ENCODE peak calls at places on chromosomes 3 and 15, in five cellular contexts. D is astrocyte, H is neuronal stem cell, V is NT2/D1, J is HCT116. U is an unnamed sample.

GRCh38 chr15:92906563-92907081 is 6.5 kb downstream of the CHD2 start:
- DNase-seq in D (peak; percentile 67), V (no peak), H (no peak), J (peak; percentile 73), U (no peak)

GRCh38 chr15:82298520-82298919 is 35.9 kb downstream of the SAXO2 start:
- DNase-seq in V (no peak), J (no peak), D (peak; percentile 1), H (no peak), U (no peak)

GRCh38 chr3:111745786-111746185 is 113.3 kb upstream of the PHLDB2 start:
- DNase-seq in D (no peak), J (no peak), V (no peak), H (no peak), U (no peak)

GRCh38 chr3:50314342-50314741 is 8.2 kb downstream of the HYAL2 start:
- DNase-seq in H (no peak), V (no peak), D (no peak), J (no peak), U (no peak)

GRCh38 chr3:72047472-72047871 is 262.5 kb upstream of the PROK2 start:
- DNase-seq in J (no peak), V (no peak), D (no peak), H (no peak), U (no peak)

GRCh38 chr15:71651750-71652186 is 158.6 kb upstream of the NR2E3 start:
- DNase-seq in J (peak; percentile 39), V (peak; percentile 66), H (peak; percentile 9), D (peak; percentile 56), U (peak; percentile 6)

GRCh38 chr3:8519156-8519555 is 17.5 kb downstream of the LMCD1 start:
- DNase-seq in H (no peak), V (no peak), D (peak; percentile 92), J (no peak), U (no peak)

GRCh38 chr15:83837946-83838571 is 184.1 kb downstream of the ADAMTSL3 start:
- DNase-seq in V (peak; percentile 30), D (no peak), J (peak; percentile 51), H (peak; percentile 23), U (no peak)

GRCh38 chr3:184491011-184491576 is 70.5 kb upstream of the EPHB3 start:
- DNase-seq in D (no peak), H (no peak), V (no peak), J (no peak), U (no peak)

GRCh38 chr3:58210761-58211477 is at the start of gene DNASE1L3:
- DNase-seq in H (no peak), J (no peak), V (no peak), D (no peak), U (no peak)

GRCh38 chr15:55685292-55685691 is 57.7 kb downstream of the PRTG start:
- DNase-seq in J (no peak), H (no peak), V (no peak), D (no peak), U (peak; percentile 55)

GRCh38 chr15:82812994-82813393 is 3.6 kb downstream of the WHAMM start:
- DNase-seq in V (no peak), H (no peak), J (no peak), D (no peak), U (no peak)

GRCh38 chr3:168801792-168802191 is 706.1 kb upstream of the GOLIM4 start:
- DNase-seq in D (peak; percentile 90), H (no peak), V (no peak), J (no peak), U (no peak)

GRCh38 chr3:171223396-171223795 is 196.9 kb upstream of the SLC2A2 start:
- DNase-seq in V (no peak), D (no peak), H (no peak), J (no peak), U (no peak)

GRCh38 chr15:95690631-95691340 is 639.7 kb upstream of the NR2F2 start:
- DNase-seq in V (no peak), J (no peak), H (no peak), D (peak; percentile 34), U (no peak)
- H3K9ac ChIP-seq in V (no peak overlapping the region), J (no peak overlapping the region), H (no peak overlapping the region), D (no peak overlapping the region), U (no peak overlapping the region)

DNA sequence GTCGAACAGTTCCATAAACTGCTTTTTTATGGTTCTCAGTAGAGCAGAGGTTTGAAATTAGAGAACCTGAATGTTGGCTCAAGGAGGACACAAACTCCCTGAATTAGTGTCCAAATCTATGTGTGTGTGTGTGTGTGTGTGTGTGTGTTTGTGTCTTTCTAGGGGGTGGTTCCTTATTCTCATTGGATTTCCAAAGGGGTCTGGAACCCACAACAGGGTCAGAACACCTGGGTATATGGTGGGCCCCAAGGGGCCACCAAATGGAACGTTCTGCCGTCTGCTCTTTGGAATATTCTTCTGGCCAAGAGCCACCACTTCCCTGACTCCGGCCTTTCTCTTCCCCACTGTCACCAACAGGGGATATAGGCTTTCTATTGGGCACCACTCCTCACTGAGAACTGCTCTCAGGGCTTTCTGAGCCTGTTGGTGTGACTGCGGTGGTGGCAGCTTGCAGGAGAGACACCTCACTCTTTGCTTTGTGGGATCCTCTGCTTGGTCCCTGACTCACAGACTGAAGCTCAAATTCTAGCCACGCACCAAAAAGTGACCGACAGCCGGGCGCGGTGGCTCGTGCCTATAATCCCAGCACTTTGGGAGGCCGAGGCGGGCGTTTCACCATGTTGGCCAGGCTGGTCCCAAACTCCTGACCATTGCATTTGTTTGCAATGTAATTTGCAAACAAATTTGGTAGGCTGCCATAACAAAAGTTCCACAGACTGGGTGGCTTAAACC is 47.5 kb upstream of the IDH2 start:
- DNase-seq in H (no peak), D (no peak), V (no peak), J (no peak), U (no peak)
- H3K4me3 ChIP-seq in H (no peak overlapping the region), D (no peak overlapping the region), V (no peak overlapping the region), J (no peak overlapping the region), U (no peak overlapping the region)

DNA sequence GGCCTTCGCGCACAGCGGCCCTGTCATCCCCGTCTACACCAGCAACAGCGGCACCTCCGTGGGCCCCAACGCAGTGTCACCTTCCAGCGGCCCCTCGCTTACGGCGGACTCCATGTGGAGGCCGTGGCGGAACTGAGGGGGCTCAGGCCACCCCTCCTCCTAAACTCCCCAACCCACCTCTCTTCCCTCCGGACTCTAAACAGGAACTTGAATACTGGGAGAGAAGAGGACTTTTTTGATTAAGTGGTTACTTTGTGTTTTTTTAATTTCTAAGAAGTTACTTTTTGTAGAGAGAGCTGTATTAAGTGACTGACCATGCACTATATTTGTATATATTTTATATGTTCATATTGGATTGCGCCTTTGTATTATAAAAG is 2.1 kb downstream of the HES1 start:
- DNase-seq in H (peak; percentile 42), D (peak; percentile 25), V (no peak), J (no peak), U (no peak)
- H3K9ac ChIP-seq in H (no peak overlapping the region), D (peak overlapping the region; percentile 99), V (peak overlapping the region; percentile 93), J (peak overlapping the region; percentile 91), U (peak overlapping the region; percentile 82)

GRCh38 chr15:62791694-62792093 is 250.9 kb upstream of the TPM1 start:
- DNase-seq in D (no peak), J (no peak), H (no peak), V (no peak), U (no peak)
- H3K4me3 ChIP-seq in D (no peak overlapping the region), J (no peak overlapping the region), H (no peak overlapping the region), V (no peak overlapping the region), U (no peak overlapping the region)

U was measured in SK-N-MC.